ENCODE peak calls at places on chromosome 21, in five cellular contexts. K is astrocyte of the cerebellum, A is PC-3, L is lower leg skin, W is WERI-Rb-1. Z is an unnamed sample.

GRCh38 chr21:41852929-41853320 is 26.2 kb downstream of the PRDM15 start:
- DNase-seq in K (no peak), A (no peak), L (no peak), W (no peak), Z (no peak)

GRCh38 chr21:44487831-44488230 is 32.5 kb downstream of the LRRC3 start:
- DNase-seq in K (no peak), A (peak), L (no peak), W (peak), Z (no peak)

GRCh38 chr21:34511787-34512451 is at the start of gene KCNE1:
- DNase-seq in K (no peak), A (no peak), L (peak), W (no peak), Z (no peak)

GRCh38 chr21:17602874-17603273 is 9.8 kb downstream of the BTG3 start:
- DNase-seq in K (peak), A (peak), L (no peak), W (no peak), Z (no peak)

GRCh38 chr21:17925900-17926299 is 106.7 kb upstream of the C21orf91 start:
- DNase-seq in K (no peak), A (peak), L (no peak), W (peak), Z (no peak)

GRCh38 chr21:44724166-44724565 is 12.8 kb upstream of the TSPEAR start:
- DNase-seq in K (no peak), A (no peak), L (no peak), W (no peak), Z (no peak)

GRCh38 chr21:35045539-35046222 is 3.4 kb downstream of the RUNX1 start:
- DNase-seq in K (no peak), A (no peak), L (no peak), W (no peak), Z (no peak)

GRCh38 chr21:35559128-35559831 is 501.0 kb downstream of the SETD4 start:
- DNase-seq in K (peak), A (no peak), L (no peak), W (no peak), Z (no peak)

GRCh38 chr21:33947451-33948095 is 32.0 kb upstream of the ATP5PO start:
- DNase-seq in K (peak), A (peak), L (peak), W (no peak), Z (no peak)

GRCh38 chr21:39453571-39454179 is 1.9 kb downstream of the SH3BGR start:
- DNase-seq in K (no peak), A (no peak), L (no peak), W (no peak), Z (no peak)

GRCh38 chr21:39452207-39452964 is 616 bp downstream of the SH3BGR start:
- DNase-seq in K (no peak), A (no peak), L (no peak), W (no peak), Z (no peak)

GRCh38 chr21:39454949-39455668 is 3.3 kb downstream of the SH3BGR start:
- DNase-seq in K (no peak), A (no peak), L (no peak), W (no peak), Z (no peak)

GRCh38 chr21:39452965-39453332 is 1.2 kb downstream of the SH3BGR start:
- DNase-seq in K (no peak), A (no peak), L (no peak), W (no peak), Z (no peak)

GRCh38 chr21:39456665-39457064 is 4.9 kb downstream of the SH3BGR start:
- DNase-seq in K (no peak), A (peak), L (no peak), W (no peak), Z (no peak)
- TF ChIP-seq CTCF in K (peak), A (peak), L (no peak), W (peak), Z (no peak)

GRCh38 chr21:40719615-40720014 is 127.3 kb downstream of the DSCAM start:
- DNase-seq in K (no peak), A (no peak), L (no peak), W (peak), Z (no peak)
- TF ChIP-seq CTCF in K (no peak), A (no peak), L (no peak), W (peak), Z (no peak)

GRCh38 chr21:45922648-45923047 is 58.9 kb upstream of the COL6A1 start:
- DNase-seq in K (no peak), A (no peak), L (no peak), W (no peak), Z (no peak)
- TF ChIP-seq CTCF in K (no peak), A (no peak), L (no peak), W (no peak), Z (no peak)

DNA sequence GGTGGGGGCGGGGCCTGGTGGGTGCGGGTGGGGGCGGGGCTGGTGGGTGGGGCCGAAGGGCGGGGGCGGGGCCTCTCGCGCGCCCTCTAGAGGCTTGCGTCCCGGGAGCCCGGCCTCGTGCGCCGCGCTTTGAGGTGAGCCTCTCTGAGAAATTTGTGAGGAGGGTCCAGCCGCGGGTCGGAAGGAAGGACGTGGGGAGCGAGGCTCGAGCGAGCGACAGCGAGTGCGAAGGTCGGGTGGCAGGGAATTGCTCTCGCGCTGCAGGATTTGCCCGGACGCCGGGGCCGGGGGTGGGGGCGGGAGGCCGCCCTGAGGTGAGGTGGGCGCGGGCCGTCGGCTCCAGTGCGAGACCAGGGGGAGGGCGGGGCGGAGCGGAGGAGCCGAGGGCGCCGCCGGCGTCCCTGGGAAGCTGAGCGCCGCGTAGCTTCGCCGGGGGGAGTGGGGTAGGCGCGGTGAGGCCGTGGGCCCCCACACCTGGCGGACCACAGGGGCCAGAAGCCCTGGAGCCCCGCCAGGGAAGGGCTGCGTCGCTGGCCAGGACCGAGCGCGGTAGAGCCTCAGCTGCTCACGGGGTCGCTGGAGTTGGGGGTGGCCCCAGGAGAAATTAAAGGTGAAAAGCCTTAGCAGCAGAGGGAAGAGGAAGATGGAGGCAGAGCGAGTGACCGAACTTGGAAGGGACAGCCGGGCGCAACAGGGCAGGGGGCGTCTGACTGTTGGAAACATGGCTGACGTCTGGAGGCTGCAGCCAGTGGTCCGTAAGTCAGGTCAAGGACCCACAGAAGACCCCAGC is 754 bp upstream of the LSS start:
- DNase-seq in K (no peak), A (peak), L (peak), W (no peak), Z (peak)
- TF ChIP-seq CTCF in K (peak), A (peak), L (no peak), W (peak), Z (peak)

DNA sequence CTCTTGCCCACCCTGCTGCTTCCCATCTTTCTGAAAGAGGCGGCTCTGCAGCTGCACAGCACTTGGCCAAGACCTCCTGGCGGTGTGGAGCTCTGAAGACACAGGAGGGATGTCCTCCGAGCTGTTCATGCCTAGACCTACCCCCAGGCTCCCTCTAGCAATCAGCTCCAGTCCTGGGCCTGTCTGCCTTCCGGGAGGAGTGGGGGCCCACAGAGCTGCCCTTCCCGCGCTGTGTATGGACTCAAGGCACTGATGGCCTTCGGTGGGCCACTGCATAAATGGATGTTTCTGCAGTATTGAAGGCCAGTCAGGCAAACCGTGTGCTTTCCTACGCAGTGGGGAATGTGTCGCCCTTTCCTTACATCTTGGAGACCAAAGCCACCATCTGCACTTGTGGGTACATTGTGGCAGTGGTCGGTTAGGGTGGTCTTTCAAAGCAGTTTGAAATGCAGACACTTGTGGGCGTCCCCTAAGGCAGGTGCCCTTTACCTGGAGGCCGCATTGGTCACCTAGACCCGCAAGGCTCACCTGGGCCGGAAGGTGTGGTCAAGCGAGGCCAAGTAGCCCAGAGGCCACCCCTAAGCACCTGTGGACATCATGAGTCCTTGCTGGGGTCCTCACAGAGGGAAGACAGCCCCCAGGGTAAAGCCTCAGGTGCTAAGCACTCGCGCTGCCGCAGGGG is 912 bp upstream of the PKNOX1 start:
- DNase-seq in K (no peak), A (no peak), L (peak), W (no peak), Z (peak)
- TF ChIP-seq CTCF in K (no peak), A (no peak), L (no peak), W (no peak), Z (no peak)

DNA sequence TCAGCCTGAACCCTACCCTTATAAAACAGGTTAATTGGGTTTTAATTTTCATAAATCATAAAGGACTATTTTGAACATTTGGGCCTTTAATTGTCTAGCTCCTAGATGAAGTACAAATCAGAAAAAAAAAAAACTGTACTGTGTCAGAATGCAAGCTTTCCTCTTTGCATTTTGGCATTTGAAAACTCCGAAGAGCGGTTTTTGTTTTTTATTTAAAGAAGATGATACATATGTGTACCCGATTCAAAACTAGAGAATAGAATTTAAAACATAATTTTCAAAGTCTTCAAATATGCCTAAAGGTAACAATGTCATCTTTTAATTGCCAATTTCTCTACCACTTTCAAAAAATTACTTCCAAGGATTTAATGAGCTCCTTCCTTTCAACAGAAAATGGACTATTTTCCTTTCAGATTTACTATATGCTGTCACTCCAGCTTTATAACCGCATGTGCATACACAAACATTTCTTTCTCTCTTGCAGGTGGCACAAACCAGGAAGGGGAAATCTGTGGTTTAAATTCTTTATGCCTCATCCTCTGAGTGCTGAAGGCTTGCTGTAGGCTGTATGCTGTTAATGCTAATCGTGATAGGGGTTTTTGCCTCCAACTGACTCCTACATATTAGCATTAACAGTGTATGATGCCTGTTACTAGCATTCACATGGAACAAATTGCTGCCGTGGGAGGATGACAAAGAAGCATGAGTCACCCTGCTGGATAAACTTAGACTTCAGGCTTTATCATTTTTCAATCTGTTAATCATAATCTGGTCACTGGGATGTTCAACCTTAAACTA is 33.7 kb downstream of the MRPL39 start:
- DNase-seq in K (peak), A (peak), L (no peak), W (no peak), Z (no peak)
- TF ChIP-seq CTCF in K (no peak), A (no peak), L (no peak), W (no peak), Z (no peak)

GRCh38 chr21:38311091-38311490 is 54.3 kb downstream of the KCNJ15 start:
- DNase-seq in K (no peak), A (no peak), L (no peak), W (peak), Z (no peak)
- TF ChIP-seq CTCF in K (no peak), A (no peak), L (no peak), W (no peak), Z (no peak)

DNA sequence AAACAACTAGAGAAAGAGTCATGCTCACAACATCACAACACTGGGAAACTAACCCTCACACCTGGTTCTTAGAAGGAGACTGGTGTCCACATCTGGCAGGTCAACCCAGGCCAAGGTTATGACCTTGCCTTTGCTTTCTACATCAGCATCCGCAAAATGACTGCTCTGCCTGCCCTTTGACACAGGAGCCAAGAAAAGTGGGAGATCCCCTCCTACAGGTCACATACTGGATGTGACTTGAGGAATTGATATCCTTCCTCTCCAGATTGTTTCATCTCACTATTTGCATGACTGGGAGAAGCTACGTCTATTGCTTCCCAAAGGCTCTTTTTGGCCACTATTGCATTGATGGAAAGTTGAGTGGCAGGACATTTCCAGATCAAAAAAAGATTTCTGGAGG is 115.5 kb downstream of the MIS18A start:
- DNase-seq in K (no peak), A (no peak), L (no peak), W (no peak), Z (no peak)
- TF ChIP-seq CTCF in K (no peak), A (no peak), L (no peak), W (peak), Z (no peak)

DNA sequence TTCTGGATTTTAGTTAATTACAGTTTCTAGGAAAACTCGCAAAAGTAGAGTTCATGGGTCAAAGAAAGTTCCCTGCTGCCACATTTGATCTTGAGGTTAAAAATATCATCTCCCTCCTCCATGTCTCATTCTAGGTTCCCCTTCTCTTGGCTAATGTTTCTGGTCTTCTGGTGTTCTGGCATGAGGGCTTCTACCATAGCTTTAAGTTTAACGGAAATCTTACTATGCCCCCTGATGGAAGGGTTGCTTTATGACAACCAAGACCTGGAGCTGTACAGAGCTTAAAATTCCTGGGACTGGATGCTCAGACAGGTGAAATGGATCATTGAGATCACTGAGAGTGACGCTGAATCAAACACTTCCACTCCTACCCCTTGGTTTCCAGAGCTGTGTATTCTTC is 1881.7 kb downstream of the MRPL39 start:
- DNase-seq in K (no peak), A (peak), L (no peak), W (no peak), Z (no peak)
- TF ChIP-seq CTCF in K (no peak), A (peak), L (no peak), W (peak), Z (peak)

DNA sequence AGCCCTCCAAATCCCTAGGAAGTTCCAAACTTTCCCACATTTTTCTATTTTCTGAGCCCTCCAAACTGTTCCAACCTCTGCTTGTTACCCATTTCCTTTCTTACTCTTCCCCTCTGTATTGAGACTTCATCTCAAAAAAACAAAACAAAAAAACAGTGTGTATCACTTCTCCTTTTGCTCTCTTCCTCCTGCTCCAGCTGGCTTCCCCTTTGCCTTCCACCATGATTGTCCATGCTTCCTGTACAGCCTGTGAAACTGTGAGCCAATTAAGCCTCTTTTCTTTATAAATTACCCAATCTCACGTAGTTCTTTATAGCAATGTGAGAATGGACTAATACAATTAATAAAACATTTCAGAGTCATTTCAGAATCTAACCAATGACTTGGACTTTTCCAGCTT is 69.6 kb upstream of the KRTAP19-8 start:
- DNase-seq in K (no peak), A (no peak), L (no peak), W (no peak), Z (no peak)
- TF ChIP-seq CTCF in K (no peak), A (no peak), L (no peak), W (no peak), Z (no peak)

Z was measured in D721Med.